ENCODE peak calls at places on chromosomes 6 and 20, in four cellular contexts. T, Y, L and X are unnamed samples.

GRCh38 chr6:27795697-27796494 is 116.3 kb downstream of the OR2B2 start:
- DNase-seq in T (no peak), Y (no peak), L (no peak), X (peak)

GRCh38 chr6:63530984-63531383 is 41.3 kb upstream of the LOC128125822 start:
- DNase-seq in T (no peak), Y (no peak), L (no peak), X (no peak)

GRCh38 chr6:157561037-157561790 is 180.2 kb downstream of the ZDHHC14 start:
- DNase-seq in T (no peak), Y (no peak), L (no peak), X (no peak)

GRCh38 chr6:132465530-132466485 is 47.1 kb downstream of the STX7 start:
- DNase-seq in T (no peak), Y (no peak), L (no peak), X (no peak)

GRCh38 chr20:1809121-1809520 is 86.1 kb upstream of the SIRPA start:
- DNase-seq in T (no peak), Y (no peak), L (no peak), X (no peak)

GRCh38 chr6:3765415-3765814 is 13.9 kb upstream of the PXDC1 start:
- DNase-seq in T (no peak), Y (no peak), L (no peak), X (no peak)

GRCh38 chr6:2110504-2110903 is 134.9 kb downstream of the GMDS start:
- DNase-seq in T (no peak), Y (no peak), L (no peak), X (no peak)

GRCh38 chr20:19812056-19812455 is 54.0 kb downstream of the RIN2 start:
- DNase-seq in T (no peak), Y (no peak), L (no peak), X (no peak)

GRCh38 chr6:13397359-13398080 is 69.2 kb upstream of the TBC1D7 start:
- DNase-seq in T (no peak), Y (no peak), L (no peak), X (peak)

GRCh38 chr6:113936093-113936934 is 34.6 kb downstream of the HDAC2 start:
- DNase-seq in T (no peak), Y (no peak), L (no peak), X (peak)

GRCh38 chr6:50905297-50905696 is 86.6 kb downstream of the TFAP2B start:
- DNase-seq in T (no peak), Y (no peak), L (no peak), X (no peak)

GRCh38 chr20:38751360-38751976 is 3.2 kb downstream of the ACTR5 start:
- DNase-seq in T (no peak), Y (no peak), L (no peak), X (no peak)

GRCh38 chr6:54935739-54936138 is 89.2 kb downstream of the FAM83B start:
- DNase-seq in T (no peak), Y (no peak), L (no peak), X (no peak)

GRCh38 chr6:119445666-119446622 is 96.4 kb upstream of the MAN1A1 start:
- DNase-seq in T (no peak), Y (no peak), L (no peak), X (no peak)

GRCh38 chr6:130903007-130903406 is 75.8 kb downstream of the SMLR1 start:
- DNase-seq in T (no peak), Y (no peak), L (no peak), X (no peak)

GRCh38 chr6:33744895-33745546 is 1.7 kb downstream of the IP6K3 start:
- DNase-seq in T (no peak), Y (no peak), L (no peak), X (no peak)

GRCh38 chr20:63081831-63082230 is 75.1 kb upstream of the BHLHE23 start:
- DNase-seq in T (no peak), Y (no peak), L (no peak), X (no peak)

GRCh38 chr6:28351087-28351486 is 1.3 kb downstream of the ZKSCAN3 start:
- DNase-seq in T (no peak), Y (no peak), L (no peak), X (no peak)

GRCh38 chr6:93678841-93679454 is 259.6 kb upstream of the EPHA7 start:
- DNase-seq in T (no peak), Y (no peak), L (no peak), X (no peak)